ENCODE peak calls at places on chromosomes 12 and 14, in five cellular contexts. A, I, V, U and B are unnamed samples.

GRCh38 chr12:117832459-117833457 is 136.0 kb downstream of the KSR2 start:
- DNase-seq in I (no peak), V (no peak), U (no peak), A (no peak), B (no peak)

GRCh38 chr12:49671051-49671765 is 36.0 kb downstream of the FMNL3 start:
- DNase-seq in I (peak), U (no peak), A (no peak), V (peak), B (no peak)

GRCh38 chr14:33675415-33676130 is 275.3 kb downstream of the EGLN3 start:
- DNase-seq in A (no peak), U (no peak), I (no peak), V (no peak), B (no peak)

GRCh38 chr12:131430158-131430772 is 280.6 kb upstream of the SFSWAP start:
- DNase-seq in V (no peak), A (no peak), U (no peak), I (no peak), B (no peak)

GRCh38 chr12:59716049-59716448 is 120.2 kb downstream of the SLC16A7 start:
- DNase-seq in A (no peak), I (no peak), V (no peak), U (no peak), B (peak)

GRCh38 chr12:39365364-39366001 is 77.4 kb downstream of the KIF21A start:
- DNase-seq in U (no peak), A (peak), V (peak), I (no peak), B (no peak)

GRCh38 chr12:49051777-49052438 is 8.7 kb downstream of the KMT2D start:
- DNase-seq in A (no peak), U (no peak), I (no peak), V (no peak), B (no peak)

GRCh38 chr12:12474471-12474928 is 88.2 kb downstream of the DUSP16 start:
- DNase-seq in I (no peak), A (no peak), U (no peak), V (no peak), B (no peak)

GRCh38 chr12:95966287-95966870 is 23.2 kb downstream of the AMDHD1 start:
- DNase-seq in I (no peak), U (no peak), A (no peak), V (no peak), B (no peak)

GRCh38 chr14:97878727-97879126 is 1081.5 kb downstream of the VRK1 start:
- DNase-seq in I (no peak), V (no peak), A (peak), U (no peak), B (no peak)

GRCh38 chr12:26126340-26127284 is 1.8 kb upstream of the BHLHE41 start:
- DNase-seq in A (peak), V (no peak), I (peak), U (peak), B (peak)

GRCh38 chr12:116319851-116320621 is 42.5 kb upstream of the MED13L start:
- DNase-seq in I (no peak), A (peak), U (no peak), V (no peak), B (peak)

GRCh38 chr14:43795600-43796228 is 711.4 kb downstream of the FSCB start:
- DNase-seq in U (no peak), I (no peak), A (peak), V (no peak), B (no peak)

GRCh38 chr12:109738209-109738608 is 24.6 kb downstream of the FAM222A start:
- DNase-seq in V (no peak), U (no peak), A (no peak), I (no peak), B (no peak)

GRCh38 chr12:21946983-21947382 is 5.8 kb upstream of the ABCC9 start:
- DNase-seq in U (no peak), A (no peak), V (no peak), I (no peak), B (no peak)

GRCh38 chr12:107513636-107514400 is 171.8 kb upstream of the PWP1 start:
- DNase-seq in I (no peak), U (no peak), A (no peak), V (no peak), B (no peak)

GRCh38 chr12:14443531-14443930 is 78.0 kb downstream of the ATF7IP start:
- DNase-seq in U (no peak), A (peak), V (no peak), I (no peak), B (no peak)

GRCh38 chr12:52085682-52086180 is 6.2 kb downstream of the SMIM41 start:
- DNase-seq in U (no peak), A (no peak), I (no peak), V (no peak), B (no peak)

GRCh38 chr12:11653215-11653753 is 3.8 kb downstream of the ETV6 start:
- DNase-seq in V (peak), A (peak), I (no peak), U (no peak), B (no peak)

GRCh38 chr14:79600406-79600805 is 610.9 kb downstream of the DIO2 start:
- DNase-seq in I (no peak), A (no peak), U (no peak), V (no peak), B (no peak)

GRCh38 chr14:101202627-101203404 is 299.3 kb upstream of the RTL1 start:
- DNase-seq in A (no peak), V (no peak), I (no peak), U (no peak), B (no peak)

GRCh38 chr12:128408669-128409068 is 141.7 kb downstream of the TMEM132C start:
- DNase-seq in U (no peak), A (no peak), V (no peak), I (no peak), B (no peak)

GRCh38 chr12:89085421-89085820 is 266.9 kb downstream of the DUSP6 start:
- DNase-seq in A (peak), I (no peak), U (no peak), V (no peak), B (peak)

GRCh38 chr12:190881-191280 is 23.1 kb downstream of the SLC6A12 start:
- DNase-seq in A (no peak), I (no peak), U (no peak), V (no peak), B (no peak)
- TF ChIP-seq CTCF in A (no peak), I (no peak), U (no peak), V (no peak), B (no peak)

GRCh38 chr12:123532021-123532420 is 1.5 kb downstream of the RILPL1 start:
- DNase-seq in I (peak), U (no peak), V (peak), A (peak), B (no peak)

GRCh38 chr12:123531091-123531490 is 2.4 kb downstream of the RILPL1 start:
- DNase-seq in U (no peak), I (no peak), A (no peak), V (no peak), B (no peak)

GRCh38 chr12:123530683-123531082 is 2.8 kb downstream of the RILPL1 start:
- DNase-seq in U (no peak), A (no peak), V (no peak), I (no peak), B (no peak)

GRCh38 chr12:123532808-123533649 is 490 bp downstream of the RILPL1 start:
- DNase-seq in V (peak), A (peak), I (no peak), U (peak), B (no peak)

DNA sequence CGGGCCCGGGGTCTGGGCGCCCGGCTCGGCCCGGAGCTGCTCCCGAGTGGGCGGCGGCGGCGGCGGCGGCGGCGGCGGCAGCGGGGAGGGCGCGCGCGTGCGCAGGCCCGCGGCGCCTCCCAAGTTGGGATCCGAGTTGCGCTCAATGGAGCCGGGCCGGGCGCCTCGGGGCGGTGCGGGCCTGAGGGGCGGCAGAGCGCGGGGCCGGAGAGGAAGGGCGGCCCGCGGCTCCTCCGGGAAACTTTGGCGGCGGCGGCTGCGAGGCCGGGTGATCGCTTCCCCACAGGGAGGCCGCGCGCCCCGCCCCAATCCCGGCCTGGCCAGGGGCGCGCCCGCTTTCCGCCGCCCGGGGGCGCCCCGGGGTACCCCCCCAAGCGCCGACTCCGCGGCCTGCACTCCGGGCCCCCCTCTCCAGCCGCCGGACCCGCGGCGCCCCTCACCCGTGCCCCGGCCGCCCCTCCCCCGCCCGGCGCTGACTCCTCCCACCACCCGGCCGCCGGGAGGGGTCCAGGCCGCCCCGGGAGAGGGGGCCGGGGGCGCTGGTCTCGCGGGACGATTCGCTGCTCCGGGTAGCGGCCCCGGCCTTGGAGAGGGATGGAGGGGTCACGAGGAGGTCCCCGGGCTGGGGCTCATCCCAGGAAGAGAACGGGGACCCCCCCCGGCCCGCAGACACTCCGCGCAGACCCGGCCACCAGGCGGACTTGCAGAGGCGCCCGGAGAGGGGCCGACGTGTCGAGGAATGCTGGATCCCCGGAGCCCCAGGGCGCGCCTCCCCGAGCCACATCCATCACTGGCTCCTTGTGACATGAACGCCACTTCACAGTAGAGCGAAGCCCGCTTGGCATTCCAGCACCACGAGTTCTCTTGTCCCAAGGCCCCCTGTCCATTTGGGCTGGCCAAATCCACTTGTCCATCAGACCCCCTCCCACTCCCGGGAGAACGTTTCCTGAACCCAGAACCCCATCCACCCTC is at the start of gene RILPL1:
- DNase-seq in I (peak), A (peak), U (peak), V (peak), B (peak)
- TF ChIP-seq CTCF in I (no peak), A (peak), U (peak), V (peak), B (peak)

GRCh38 chr14:75448209-75448608 is 20.4 kb downstream of the JDP2 start:
- DNase-seq in A (no peak), U (no peak), I (no peak), V (no peak), B (no peak)

GRCh38 chr14:75449703-75450102 is 21.9 kb downstream of the JDP2 start:
- DNase-seq in I (no peak), U (no peak), A (no peak), V (no peak), B (no peak)

GRCh38 chr14:75452324-75452723 is 24.5 kb downstream of the JDP2 start:
- DNase-seq in U (no peak), I (no peak), A (no peak), V (no peak), B (no peak)

GRCh38 chr14:75452900-75453816 is 25.3 kb downstream of the JDP2 start:
- DNase-seq in U (peak), V (no peak), I (no peak), A (peak), B (peak)

GRCh38 chr14:75450381-75451276 is 22.8 kb downstream of the JDP2 start:
- DNase-seq in V (no peak), I (no peak), U (no peak), A (no peak), B (no peak)
- TF ChIP-seq CTCF in V (no peak), I (no peak), U (no peak), A (no peak), B (no peak)

GRCh38 chr14:69003626-69004025 is 24.5 kb upstream of the ACTN1 start:
- DNase-seq in U (no peak), A (no peak), V (no peak), I (no peak), B (no peak)

GRCh38 chr14:69005432-69006148 is 26.5 kb upstream of the ACTN1 start:
- DNase-seq in A (peak), I (no peak), U (no peak), V (no peak), B (peak)

GRCh38 chr14:69001375-69001774 is 22.3 kb upstream of the ACTN1 start:
- DNase-seq in A (no peak), I (no peak), U (no peak), V (no peak), B (no peak)

GRCh38 chr14:69004731-69005431 is 25.8 kb upstream of the ACTN1 start:
- DNase-seq in I (no peak), A (peak), U (no peak), V (no peak), B (no peak)

GRCh38 chr14:69002069-69002468 is 23.0 kb upstream of the ACTN1 start:
- DNase-seq in I (no peak), U (no peak), V (no peak), A (peak), B (no peak)
- TF ChIP-seq CTCF in I (no peak), U (peak), V (no peak), A (peak), B (peak)

GRCh38 chr12:30462249-30462648 is 233.4 kb downstream of the IPO8 start:
- DNase-seq in I (no peak), U (no peak), A (no peak), V (no peak), B (no peak)

GRCh38 chr12:30461011-30461670 is 234.5 kb downstream of the IPO8 start:
- DNase-seq in I (no peak), V (no peak), U (no peak), A (no peak), B (no peak)

GRCh38 chr12:30463636-30464035 is 232.0 kb downstream of the IPO8 start:
- DNase-seq in A (no peak), I (no peak), U (no peak), V (no peak), B (no peak)

GRCh38 chr12:30458453-30458852 is 237.2 kb downstream of the IPO8 start:
- DNase-seq in V (no peak), I (no peak), A (no peak), U (no peak), B (no peak)

GRCh38 chr12:30457621-30458289 is 237.9 kb downstream of the IPO8 start:
- DNase-seq in U (no peak), V (no peak), A (peak), I (no peak), B (peak)
- TF ChIP-seq CTCF in U (peak), V (peak), A (peak), I (no peak), B (peak)